ENCODE peak calls at places on chromosomes 2 and 18, in five cellular contexts. H is PC-9, O is left ventricle myocardium inferior, E is left lung, I is glutamatergic neuron. P is an unnamed sample.

GRCh38 chr18:48762836-48763713 is 187.7 kb downstream of the SMAD7 start:
- DNase-seq in O (no peak), H (no peak), E (no peak), I (no peak), P (no peak)

GRCh38 chr2:230862292-230862691 is 2.5 kb upstream of the ITM2C start:
- DNase-seq in I (no peak), H (no peak), E (no peak), O (no peak), P (no peak)

GRCh38 chr2:201273330-201273983 is 13.1 kb downstream of the CASP8 start:
- DNase-seq in O (no peak), I (no peak), E (no peak), H (no peak), P (no peak)

GRCh38 chr2:144751142-144751905 is 231.4 kb upstream of the ZEB2 start:
- DNase-seq in O (no peak), I (no peak), H (no peak), E (no peak), P (no peak)

GRCh38 chr2:46909153-46909552 is 6.5 kb downstream of the MCFD2 start:
- DNase-seq in H (no peak), E (peak), O (no peak), I (no peak), P (no peak)

GRCh38 chr2:37472959-37473358 is 128.5 kb downstream of the QPCT start:
- DNase-seq in E (peak), I (no peak), O (no peak), H (peak), P (no peak)

GRCh38 chr2:66428986-66429612 is 5.8 kb upstream of the MEIS1 start:
- DNase-seq in I (no peak), E (no peak), H (no peak), O (no peak), P (no peak)

GRCh38 chr2:12265646-12266045 is 451.1 kb upstream of the TRIB2 start:
- DNase-seq in E (no peak), O (no peak), I (no peak), H (no peak), P (no peak)

GRCh38 chr2:169980001-169980400 is 152.7 kb downstream of the UBR3 start:
- DNase-seq in O (no peak), H (no peak), I (no peak), E (no peak), P (no peak)

GRCh38 chr2:119897996-119898395 is 114.9 kb upstream of the EPB41L5 start:
- DNase-seq in E (no peak), H (no peak), O (no peak), I (no peak), P (no peak)

GRCh38 chr2:113979172-113980128 is 89.6 kb downstream of the ACTR3 start:
- DNase-seq in I (peak), O (no peak), H (no peak), E (no peak), P (no peak)

GRCh38 chr2:150027164-150027563 is 439.6 kb upstream of the MMADHC start:
- DNase-seq in H (no peak), E (no peak), I (no peak), O (no peak), P (no peak)

GRCh38 chr2:197558393-197558792 is 42.5 kb downstream of the MOB4 start:
- DNase-seq in E (no peak), I (no peak), H (no peak), O (no peak), P (no peak)

GRCh38 chr2:45841752-45842407 is 190.4 kb downstream of the PRKCE start:
- DNase-seq in O (no peak), I (no peak), E (no peak), H (no peak), P (no peak)
- TF ChIP-seq CTCF in O (no peak), I (no peak), E (no peak), H (no peak), P (no peak)

GRCh38 chr2:25895620-25896019 is 17.3 kb upstream of the ASXL2 start:
- DNase-seq in E (no peak), O (no peak), H (no peak), I (no peak), P (no peak)
- TF ChIP-seq CTCF in E (no peak), O (no peak), H (no peak), I (no peak), P (no peak)

GRCh38 chr18:1668284-1668683 is 763.6 kb downstream of the ADCYAP1 start:
- DNase-seq in E (no peak), O (no peak), H (no peak), I (no peak), P (no peak)

GRCh38 chr18:1665064-1665463 is 760.4 kb downstream of the ADCYAP1 start:
- DNase-seq in E (no peak), I (no peak), O (no peak), H (no peak), P (no peak)

GRCh38 chr18:1659190-1659589 is 754.5 kb downstream of the ADCYAP1 start:
- DNase-seq in O (no peak), I (no peak), E (peak), H (no peak), P (no peak)

DNA sequence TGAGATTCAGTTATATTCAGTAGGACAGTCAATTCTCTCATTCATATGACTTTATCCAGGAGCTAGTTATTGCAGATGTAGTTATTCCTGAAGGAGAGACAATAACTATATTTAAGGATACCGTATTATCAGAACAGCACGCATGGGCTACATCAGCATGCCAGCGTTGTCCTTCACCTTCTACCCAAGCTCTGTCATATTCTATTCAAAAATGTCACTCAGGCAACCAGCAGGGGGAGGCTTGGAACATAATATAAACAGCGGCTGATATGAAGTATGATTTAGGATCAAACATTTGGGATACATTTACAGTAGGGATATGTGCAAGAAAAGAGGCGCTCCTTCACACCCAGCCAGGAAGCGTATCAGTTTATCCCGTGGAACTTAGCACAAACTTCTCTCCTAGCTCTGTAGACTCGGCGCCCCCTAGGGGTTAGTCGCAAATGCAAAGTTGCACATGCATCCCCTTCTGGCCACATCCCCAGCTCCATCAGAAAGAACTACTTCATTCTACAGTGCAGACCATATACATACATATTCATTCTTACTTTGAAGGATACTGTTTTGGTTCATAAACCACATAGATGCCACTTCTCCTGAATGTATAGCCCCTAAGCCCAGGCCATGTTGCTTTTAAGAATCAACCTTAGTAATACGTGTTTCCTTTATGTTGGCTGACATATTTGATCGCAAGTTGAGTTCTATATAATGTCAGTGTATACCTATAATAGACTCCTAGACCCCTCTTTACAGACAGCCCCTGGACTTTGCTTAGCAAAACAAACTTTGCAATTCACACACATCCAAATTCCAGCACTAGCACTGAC is 759.4 kb downstream of the ADCYAP1 start:
- DNase-seq in H (no peak), O (peak), I (peak), E (peak), P (peak)
- TF ChIP-seq CTCF in H (peak), O (peak), I (peak), E (peak), P (peak)

DNA sequence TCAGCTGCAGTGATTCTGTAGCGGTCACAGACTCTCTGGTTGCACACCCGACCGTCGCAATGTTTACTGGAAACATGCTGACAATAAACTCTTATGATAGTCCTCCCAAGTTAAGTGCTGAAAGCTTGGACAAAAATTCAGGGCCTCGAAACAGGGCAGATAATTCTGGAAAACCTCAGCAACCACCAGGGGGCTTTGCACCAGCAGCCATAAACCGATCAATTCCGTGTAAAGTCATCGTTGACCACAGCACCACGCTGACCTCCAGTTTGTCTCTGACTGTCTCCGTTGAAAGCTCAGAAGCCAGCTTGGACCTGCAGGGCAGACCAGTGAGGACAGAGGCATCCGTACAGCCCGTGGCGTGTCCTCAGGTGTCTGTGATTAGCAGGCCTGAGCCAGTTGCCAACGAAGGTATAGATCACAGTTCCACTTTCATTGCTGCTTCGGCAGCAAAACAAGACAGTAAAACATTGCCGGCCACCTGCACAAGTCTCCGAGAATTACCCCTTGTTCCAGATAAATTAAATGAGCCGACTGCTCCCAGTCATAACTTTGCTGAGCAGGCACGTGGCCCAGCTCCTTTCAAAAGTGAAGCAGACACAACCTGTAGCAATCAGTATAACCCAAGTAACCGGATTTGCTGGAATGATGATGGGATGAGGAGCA is 166.1 kb downstream of the ASXL3 start:
- DNase-seq in I (no peak), E (no peak), H (no peak), O (no peak), P (no peak)
- TF ChIP-seq CTCF in I (peak), E (no peak), H (no peak), O (no peak), P (no peak)

GRCh38 chr2:166700079-166700478 is 188.2 kb upstream of the XIRP2 start:
- DNase-seq in E (no peak), I (no peak), O (no peak), H (no peak), P (no peak)
- TF ChIP-seq CTCF in E (no peak), I (no peak), O (peak), H (no peak), P (no peak)

GRCh38 chr18:76433788-76434187 is 61.3 kb downstream of the ZNF516 start:
- DNase-seq in I (no peak), E (no peak), O (no peak), H (no peak), P (no peak)

GRCh38 chr18:76437011-76437410 is 58.0 kb downstream of the ZNF516 start:
- DNase-seq in O (peak), H (no peak), I (no peak), E (no peak), P (no peak)

GRCh38 chr18:76436342-76436741 is 58.7 kb downstream of the ZNF516 start:
- DNase-seq in I (no peak), H (no peak), E (no peak), O (no peak), P (no peak)

GRCh38 chr18:76434452-76434851 is 60.6 kb downstream of the ZNF516 start:
- DNase-seq in H (no peak), O (no peak), I (no peak), E (no peak), P (no peak)

DNA sequence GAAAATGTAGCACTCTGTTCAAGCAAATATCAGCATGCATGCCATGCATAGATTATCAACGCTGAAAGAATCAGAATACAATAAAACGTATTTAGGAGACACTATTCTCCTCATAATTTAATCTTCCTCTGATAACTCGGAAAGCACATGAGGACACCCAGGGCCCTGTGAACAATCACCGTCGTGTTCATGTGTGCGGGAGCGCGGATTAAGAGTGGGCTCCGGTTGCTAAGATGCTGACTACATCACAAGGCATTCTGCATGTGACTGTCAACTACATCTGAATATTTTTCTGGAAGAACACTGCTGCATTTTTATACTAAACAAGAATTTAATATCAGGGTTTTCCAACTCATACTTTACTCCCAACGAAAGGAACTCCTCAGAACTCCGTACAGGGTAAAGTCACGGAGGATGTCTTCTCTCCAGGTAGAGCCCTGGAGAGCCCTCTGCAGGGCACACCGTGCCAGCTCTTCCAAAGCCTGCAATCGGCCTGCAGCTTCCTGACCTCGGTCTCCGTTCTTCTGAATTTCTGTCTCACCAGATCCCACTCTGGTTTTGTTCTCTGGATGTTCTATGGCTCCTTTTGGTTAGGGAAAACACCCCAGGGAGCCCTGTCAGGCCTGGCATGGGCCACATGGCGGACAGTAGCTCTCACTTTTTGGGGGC is 59.6 kb downstream of the ZNF516 start:
- DNase-seq in O (no peak), I (no peak), H (no peak), E (no peak), P (no peak)
- TF ChIP-seq CTCF in O (no peak), I (no peak), H (no peak), E (no peak), P (no peak)

GRCh38 chr2:176072292-176072669 is 11.5 kb downstream of the EVX2 start:
- DNase-seq in E (no peak), H (no peak), O (no peak), I (no peak), P (no peak)
- TF ChIP-seq CTCF in E (no peak), H (no peak), O (no peak), I (no peak), P (no peak)

P was measured in CD14-positive monocyte.